ENCODE peak calls at places on chromosome 16, in seven cellular contexts. F is progenitor cell of endocrine pancreas; D is esophagus squamous epithelium; Y is RWPE1; K is stomach; S is CD4-positive, alpha-beta T cell; H is kidney. G is an unnamed sample.

GRCh38 chr16:24075929-24076716 is 180.0 kb upstream of the CACNG3 start:
- DNase-seq in F (no peak), D (no peak), Y (peak; percentile 22), K (no peak), S (no peak), H (no peak), G (peak; percentile 0)

GRCh38 chr16:21614896-21615295 is 15.5 kb downstream of the METTL9 start:
- DNase-seq in F (no peak), D (no peak), Y (no peak), K (no peak), S (no peak), H (no peak), G (no peak)

GRCh38 chr16:48526058-48526957 is 83.7 kb downstream of the N4BP1 start:
- DNase-seq in F (no peak), D (no peak), Y (peak; percentile 82), K (peak; percentile 57), S (no peak), H (peak; percentile 49), G (peak; percentile 87)

GRCh38 chr16:528111-529011 is 849 bp downstream of the CAPN15 start:
- DNase-seq in F (no peak), D (no peak), Y (peak; percentile 70), K (peak; percentile 66), S (no peak), H (no peak), G (peak; percentile 76)

GRCh38 chr16:88004391-88004790 is 53.2 kb downstream of the BANP start:
- DNase-seq in F (no peak), D (no peak), Y (no peak), K (no peak), S (no peak), H (no peak), G (no peak)

GRCh38 chr16:49588729-49589384 is 215.3 kb downstream of the C16orf78 start:
- DNase-seq in F (no peak), D (no peak), Y (no peak), K (peak; percentile 17), S (no peak), H (no peak), G (peak; percentile 3)

GRCh38 chr16:55437627-55438026 is 41.4 kb upstream of the MMP2 start:
- DNase-seq in F (no peak), D (no peak), Y (peak; percentile 77), K (no peak), S (no peak), H (no peak), G (peak; percentile 96)

GRCh38 chr16:77289331-77289809 is 90.2 kb downstream of the SYCE1L start:
- DNase-seq in F (no peak), D (no peak), Y (no peak), K (no peak), S (no peak), H (no peak), G (peak; percentile 72)

GRCh38 chr16:28210264-28210663 is 1.5 kb downstream of the XPO6 start:
- DNase-seq in F (no peak), D (no peak), Y (no peak), K (no peak), S (no peak), H (no peak), G (no peak)

GRCh38 chr16:78553268-78554044 is 454.0 kb downstream of the WWOX start:
- DNase-seq in F (no peak), D (no peak), Y (no peak), K (no peak), S (no peak), H (no peak), G (no peak)

GRCh38 chr16:73949574-73950348 is 346.9 kb upstream of the PSMD7 start:
- DNase-seq in F (no peak), D (no peak), Y (peak; percentile 69), K (no peak), S (no peak), H (no peak), G (peak; percentile 83)

GRCh38 chr16:50603206-50604064 is 55.2 kb downstream of the NKD1 start:
- DNase-seq in F (no peak), D (no peak), Y (no peak), K (no peak), S (no peak), H (no peak), G (no peak)

GRCh38 chr16:546909-547770 is 13.1 kb upstream of the PRR35 start:
- DNase-seq in F (no peak), D (no peak), Y (no peak), K (peak; percentile 78), S (no peak), H (peak; percentile 90), G (no peak)

GRCh38 chr16:72787519-72788268 is 260.2 kb downstream of the ZFHX3 start:
- DNase-seq in F (peak; percentile 43), D (no peak), Y (peak; percentile 74), K (peak; percentile 77), S (peak; percentile 37), H (peak; percentile 86), G (peak; percentile 78)

GRCh38 chr16:16867994-16868393 is 489.1 kb downstream of the NPIPA7 start:
- DNase-seq in F (no peak), D (no peak), Y (no peak), K (no peak), S (no peak), H (no peak), G (no peak)

GRCh38 chr16:20871935-20872815 is 28.0 kb downstream of the DCUN1D3 start:
- DNase-seq in F (no peak), D (no peak), Y (no peak), K (no peak), S (no peak), H (no peak), G (no peak)

GRCh38 chr16:69712277-69712676 is 14.1 kb downstream of the NQO1 start:
- DNase-seq in F (no peak), D (no peak), Y (no peak), K (no peak), S (no peak), H (no peak), G (peak; percentile 68)

GRCh38 chr16:69706975-69707340 is 19.4 kb downstream of the NQO1 start:
- DNase-seq in F (no peak), D (no peak), Y (no peak), K (no peak), S (no peak), H (no peak), G (no peak)

GRCh38 chr16:69711115-69711740 is 15.1 kb downstream of the NQO1 start:
- DNase-seq in F (no peak), D (no peak), Y (peak; percentile 92), K (peak; percentile 85), S (no peak), H (no peak), G (peak; percentile 98)

GRCh38 chr16:69707920-69708683 is 18.3 kb downstream of the NQO1 start:
- DNase-seq in F (no peak), D (no peak), Y (no peak), K (no peak), S (no peak), H (no peak), G (no peak)

GRCh38 chr16:69709456-69710084 is 16.8 kb downstream of the NQO1 start:
- DNase-seq in F (no peak), D (no peak), Y (peak; percentile 54), K (no peak), S (no peak), H (no peak), G (peak; percentile 70)
- TF ChIP-seq CTCF in F (peak; percentile 70), D (peak; percentile 86), Y (peak; percentile 74), K (peak; percentile 68), S (peak; percentile 76), H (peak; percentile 73), G (peak; percentile 37)

GRCh38 chr16:84739349-84740124 is 39.7 kb downstream of the USP10 start:
- DNase-seq in F (no peak), D (no peak), Y (peak; percentile 64), K (no peak), S (no peak), H (no peak), G (peak; percentile 83)

GRCh38 chr16:84737192-84737591 is 37.4 kb downstream of the USP10 start:
- DNase-seq in F (no peak), D (no peak), Y (no peak), K (no peak), S (no peak), H (no peak), G (no peak)

GRCh38 chr16:84740596-84741071 is 40.8 kb downstream of the USP10 start:
- DNase-seq in F (no peak), D (no peak), Y (no peak), K (no peak), S (no peak), H (no peak), G (no peak)

GRCh38 chr16:84737658-84738057 is 37.9 kb downstream of the USP10 start:
- DNase-seq in F (no peak), D (no peak), Y (no peak), K (peak; percentile 62), S (no peak), H (no peak), G (no peak)

GRCh38 chr16:84738255-84739038 is 38.6 kb downstream of the USP10 start:
- DNase-seq in F (peak; percentile 47), D (no peak), Y (peak; percentile 68), K (peak; percentile 82), S (peak; percentile 62), H (peak; percentile 83), G (peak; percentile 77)
- TF ChIP-seq CTCF in F (peak; percentile 89), D (peak; percentile 89), Y (peak; percentile 88), K (peak; percentile 85), S (peak; percentile 95), H (peak; percentile 69), G (peak; percentile 91)

DNA sequence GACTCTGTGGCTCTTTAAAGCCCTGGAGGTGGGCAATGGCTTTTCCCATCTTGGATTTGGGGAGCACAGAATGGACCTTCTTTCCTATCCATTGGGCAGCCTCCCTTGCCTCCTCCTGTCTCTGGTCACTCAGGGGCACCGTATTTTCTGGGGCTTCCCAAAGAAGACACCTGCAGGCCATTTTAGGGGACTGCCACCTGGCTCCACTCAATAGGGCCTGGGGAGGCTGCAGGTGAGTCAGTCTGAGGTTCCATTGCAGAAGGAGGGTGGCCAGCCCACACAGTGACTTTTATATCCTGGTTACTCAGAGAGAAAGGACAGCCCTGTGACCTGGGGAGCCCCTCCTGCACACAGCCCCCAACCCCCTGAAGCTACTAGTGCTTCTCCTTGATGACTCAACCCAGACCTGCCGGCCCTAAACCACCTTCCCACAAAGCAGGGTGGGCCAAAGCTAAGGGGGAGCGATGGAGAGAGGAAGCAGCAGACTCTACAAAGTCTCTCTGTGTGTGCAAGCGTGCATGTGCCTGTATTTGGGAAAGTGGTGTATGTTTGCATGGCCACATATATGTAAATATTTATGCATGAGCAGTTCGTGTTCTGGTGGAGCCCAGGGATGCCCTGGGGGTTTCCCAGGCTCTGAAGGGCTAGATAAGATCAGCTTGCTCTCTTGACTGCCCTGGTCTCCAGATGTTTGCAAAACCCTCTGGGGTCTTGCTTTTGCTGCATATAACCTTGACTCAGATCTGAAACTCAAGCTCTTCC is 5.0 kb downstream of the CX3CL1 start:
- DNase-seq in F (no peak), D (no peak), Y (peak; percentile 36), K (no peak), S (no peak), H (no peak), G (peak; percentile 60)
- TF ChIP-seq CTCF in F (no peak), D (no peak), Y (no peak), K (no peak), S (no peak), H (no peak), G (peak; percentile 16)

DNA sequence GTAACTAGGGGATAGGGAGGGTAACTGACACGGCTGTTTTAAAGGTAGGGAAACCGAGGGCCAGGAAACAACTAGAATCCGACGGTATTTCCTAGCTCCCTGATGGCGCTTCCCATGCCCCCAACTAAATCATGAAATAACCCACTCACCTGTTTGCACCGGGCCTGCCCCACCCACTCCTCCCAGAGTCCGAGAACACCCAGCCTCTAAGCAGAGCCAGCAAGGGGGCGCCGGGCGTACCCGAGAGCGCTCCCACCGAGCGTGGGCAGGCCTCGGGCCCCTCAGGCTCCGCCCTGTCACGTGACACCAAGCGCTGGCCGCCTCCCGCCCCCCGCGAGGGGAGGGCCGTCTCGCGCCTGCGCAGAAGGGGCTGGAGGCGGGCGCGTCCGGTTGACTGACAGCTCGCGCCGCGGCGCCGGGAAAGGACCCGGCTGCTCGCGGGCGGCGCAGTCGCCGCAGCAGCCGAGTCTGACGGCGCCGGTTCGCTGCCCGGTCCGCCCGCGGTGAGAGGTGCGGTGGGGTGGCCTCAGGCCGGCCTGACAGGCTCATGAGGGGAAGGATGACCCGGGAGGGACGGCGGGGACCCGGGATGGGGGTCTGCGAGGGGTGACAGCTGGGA is at the start of gene KIAA0513:
- DNase-seq in F (peak; percentile 97), D (peak; percentile 67), Y (peak; percentile 98), K (peak; percentile 97), S (peak; percentile 95), H (peak; percentile 98), G (peak; percentile 68)
- TF ChIP-seq CTCF in F (peak; percentile 12), D (no peak), Y (no peak), K (peak; percentile 15), S (no peak), H (peak; percentile 36), G (peak; percentile 28)

G was measured in bronchial epithelial cell.